ENCODE peak calls at places on chromosomes 12 and 14, in ten cellular contexts. A is fibroblast of mammary gland, C is mammary epithelial cell, S is stomach, F is astrocyte of the spinal cord, O is right atrium auricular region, M is lower lobe of right lung, G is DND-41, K is foreskin fibroblast, X is transverse colon. J is an unnamed sample.

GRCh38 chr12:452667-453210 is 7.0 kb upstream of the B4GALNT3 start:
- DNase-seq in A (no peak), O (no peak), S (peak), C (no peak), F (no peak), G (no peak), X (peak), M (no peak), K (no peak), J (peak)

GRCh38 chr12:3202734-3203446 is 125.7 kb downstream of the TSPAN9 start:
- DNase-seq in M (no peak), C (peak), G (peak), K (no peak), X (peak), S (peak), A (peak), O (peak), F (peak), J (no peak)

GRCh38 chr12:20421338-20421890 is 53.1 kb downstream of the PDE3A start:
- DNase-seq in S (no peak), M (no peak), C (no peak), X (peak), F (peak), O (no peak), K (no peak), G (no peak), A (no peak), J (peak)

GRCh38 chr12:99386907-99387306 is 260.6 kb upstream of the GARIN6 start:
- DNase-seq in A (peak), K (no peak), G (no peak), X (no peak), C (peak), O (no peak), M (no peak), S (no peak), F (peak), J (no peak)

GRCh38 chr14:31902002-31902401 is 175.1 kb upstream of the ARHGAP5 start:
- DNase-seq in X (no peak), K (no peak), M (no peak), F (no peak), C (peak), S (peak), G (no peak), A (no peak), O (no peak), J (no peak)

GRCh38 chr14:65846469-65846868 is 433.9 kb downstream of the FUT8 start:
- DNase-seq in A (no peak), K (no peak), X (no peak), O (no peak), G (no peak), S (no peak), C (no peak), F (no peak), M (no peak), J (no peak)

GRCh38 chr12:96205909-96206308 is 11.7 kb downstream of the ELK3 start:
- DNase-seq in S (no peak), A (no peak), O (no peak), M (no peak), G (no peak), K (no peak), F (no peak), C (no peak), X (no peak), J (no peak)

GRCh38 chr12:108884116-108885012 is 4.5 kb downstream of the DAO start:
- DNase-seq in S (peak), G (peak), F (no peak), O (peak), X (peak), M (peak), K (no peak), A (peak), C (peak), J (peak)

GRCh38 chr12:108905725-108906124 is 25.8 kb downstream of the DAO start:
- DNase-seq in O (no peak), M (no peak), C (no peak), X (no peak), K (no peak), G (no peak), S (no peak), F (no peak), A (no peak), J (no peak)

GRCh38 chr14:89428556-89429196 is 11.6 kb upstream of the FOXN3 start:
- DNase-seq in X (no peak), S (no peak), O (no peak), K (no peak), F (peak), A (no peak), G (peak), C (peak), M (no peak), J (no peak)

GRCh38 chr12:116650062-116650461 is 87.8 kb downstream of the SPRING1 start:
- DNase-seq in S (no peak), X (no peak), O (no peak), F (no peak), A (no peak), C (no peak), G (no peak), K (no peak), M (no peak), J (no peak)

GRCh38 chr14:72902802-72903530 is 9.1 kb upstream of the DPF3 start:
- DNase-seq in F (no peak), S (no peak), M (no peak), C (no peak), O (no peak), A (peak), K (peak), X (no peak), G (no peak), J (no peak)

GRCh38 chr12:113241191-113242017 is 20.1 kb downstream of the TPCN1 start:
- DNase-seq in F (peak), O (no peak), G (no peak), C (peak), M (no peak), A (peak), X (peak), K (peak), S (peak), J (no peak)

GRCh38 chr14:29616922-29617321 is 310.7 kb downstream of the PRKD1 start:
- DNase-seq in O (no peak), A (no peak), K (no peak), G (no peak), F (no peak), M (no peak), S (no peak), C (no peak), X (no peak), J (no peak)
- H3K4me3 ChIP-seq in O (no peak), A (no peak), K (no peak), G (no peak), F (no peak), M (no peak), S (no peak), C (no peak), X (no peak), J (no peak)

GRCh38 chr12:25197608-25198007 is 2.6 kb downstream of the ETFRF1 start:
- DNase-seq in G (no peak), K (no peak), O (no peak), M (no peak), A (no peak), X (no peak), C (no peak), F (no peak), S (no peak), J (no peak)

GRCh38 chr12:25200703-25201102 is 5.7 kb downstream of the ETFRF1 start:
- DNase-seq in M (no peak), A (peak), K (peak), X (no peak), O (no peak), G (no peak), S (no peak), F (peak), C (peak), J (no peak)

GRCh38 chr12:25194211-25194610 is 749 bp downstream of the DNAI7 start:
- DNase-seq in S (no peak), G (no peak), O (no peak), M (no peak), C (no peak), A (no peak), X (no peak), K (no peak), F (peak), J (no peak)

GRCh38 chr12:25194722-25195055 is 271 bp downstream of the DNAI7 start:
- DNase-seq in G (no peak), O (no peak), S (no peak), F (no peak), C (no peak), K (no peak), M (no peak), A (no peak), X (no peak), J (no peak)

GRCh38 chr12:25195056-25195971 is at the start of the genes DNAI7 and ETFRF1:
- DNase-seq in M (peak), K (peak), G (peak), X (peak), O (peak), A (peak), S (peak), C (peak), F (peak), J (peak)
- TF ChIP-seq CTCF in M (no peak), K (no peak), G (no peak), X (no peak), O (no peak), A (no peak), S (no peak), C (no peak), F (no peak), J (no peak)

DNA sequence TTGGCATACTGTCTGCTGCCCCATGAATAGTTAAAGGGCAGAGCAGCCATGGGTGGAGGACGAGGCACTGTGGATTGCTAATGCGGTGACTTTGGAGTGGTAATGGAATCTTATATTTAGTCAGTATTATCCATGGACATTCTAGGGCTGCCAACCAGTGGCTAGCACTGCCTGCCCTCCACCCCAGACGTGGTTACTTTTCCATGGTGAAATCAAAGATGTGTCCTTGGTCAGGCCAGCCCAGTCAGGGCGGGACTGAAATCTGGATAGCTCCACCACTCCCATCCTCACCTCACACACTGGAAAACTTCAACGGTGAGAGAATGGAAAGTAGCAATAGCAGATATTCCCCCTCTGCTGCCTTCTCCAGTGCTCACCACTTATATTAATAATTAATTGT is 2.3 kb downstream of the TTC9 start:
- DNase-seq in K (no peak), S (no peak), O (no peak), X (no peak), F (no peak), M (no peak), A (no peak), C (no peak), G (no peak), J (no peak)
- H3K4me3 ChIP-seq in K (no peak), S (no peak), O (no peak), X (no peak), F (no peak), M (peak), A (no peak), C (no peak), G (no peak), J (peak)

GRCh38 chr12:120584343-120585149 is 3.3 kb upstream of the POP5 start:
- DNase-seq in F (no peak), G (no peak), C (peak), X (peak), M (peak), A (peak), K (peak), O (peak), S (peak), J (peak)

GRCh38 chr12:120581998-120582397 is 796 bp upstream of the POP5 start:
- DNase-seq in A (peak), M (no peak), F (no peak), C (no peak), G (no peak), O (no peak), S (no peak), X (no peak), K (no peak), J (no peak)

GRCh38 chr12:120586216-120586615 is 5.0 kb upstream of the POP5 start:
- DNase-seq in S (no peak), A (no peak), X (no peak), K (no peak), M (no peak), O (no peak), F (no peak), G (no peak), C (no peak), J (no peak)

GRCh38 chr12:120580787-120581723 is at the start of gene POP5:
- DNase-seq in A (peak), O (peak), F (peak), K (peak), M (peak), X (peak), C (peak), S (peak), G (peak), J (peak)

GRCh38 chr12:120583478-120584030 is 2.4 kb upstream of the POP5 start:
- DNase-seq in O (peak), C (peak), K (peak), A (peak), G (peak), F (peak), M (peak), X (peak), S (peak), J (peak)
- TF ChIP-seq CTCF in O (peak), C (peak), K (peak), A (peak), G (peak), F (peak), M (peak), X (peak), S (no peak), J (peak)

DNA sequence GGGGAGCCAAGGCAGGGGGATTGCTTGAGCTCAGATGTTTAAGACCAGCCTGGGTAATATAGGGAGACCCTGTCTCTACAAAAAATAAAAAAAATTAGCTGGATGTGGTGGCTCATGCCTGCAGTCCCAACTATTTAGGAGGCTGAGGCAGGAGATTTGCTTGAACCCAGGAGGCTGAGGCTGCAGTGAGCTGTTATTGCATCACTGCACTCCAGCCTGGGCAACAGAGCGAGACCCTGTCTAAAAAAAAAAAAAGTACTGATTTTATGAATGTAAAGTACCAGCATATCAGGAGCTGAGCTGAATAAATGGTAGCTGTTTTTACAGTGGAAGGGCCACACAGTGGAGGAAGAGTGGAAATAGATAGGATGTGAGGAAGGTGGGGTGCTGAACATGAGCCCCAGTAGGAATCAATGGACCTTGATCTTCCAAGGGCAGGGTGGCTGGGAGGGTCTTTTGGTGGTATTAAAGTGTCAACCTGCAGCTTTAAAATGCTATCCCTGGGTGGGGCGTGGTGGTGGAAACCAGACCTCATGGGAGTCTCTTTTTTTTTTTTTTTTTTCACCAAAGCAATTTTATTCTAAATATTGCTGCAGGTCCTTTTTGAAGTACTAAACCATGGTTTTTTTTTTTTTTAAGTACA is 2.2 kb downstream of the ATP23 start:
- DNase-seq in K (no peak), X (no peak), A (no peak), G (no peak), F (no peak), O (no peak), M (no peak), C (no peak), S (no peak), J (no peak)
- H3K4me3 ChIP-seq in K (no peak), X (no peak), A (no peak), G (no peak), F (no peak), O (no peak), M (no peak), C (no peak), S (no peak), J (no peak)

J was measured in GM06990.